ENCODE peak calls at places on chromosomes 13 and 19, in six cellular contexts. S is K562, F is GM12891, R is GM12878, X is H1, N is HepG2. K is an unnamed sample.

GRCh38 chr13:106277483-106278154 is 257.8 kb downstream of the EFNB2 start:
- DNase-seq in S (no peak), F (no peak), R (no peak), X (no peak), N (no peak), K (no peak)

GRCh38 chr13:47679391-47679790 is 321.7 kb downstream of the SUCLA2 start:
- DNase-seq in S (no peak), F (no peak), R (no peak), X (no peak), N (no peak), K (no peak)

GRCh38 chr13:32010137-32010536 is 21.4 kb upstream of the FRY start:
- DNase-seq in S (no peak), F (no peak), R (no peak), X (no peak), N (no peak), K (no peak)

GRCh38 chr13:102401755-102402154 is at the start of gene FGF14:
- DNase-seq in S (no peak), F (no peak), R (no peak), X (no peak), N (no peak), K (no peak)

GRCh38 chr13:78029891-78030290 is 111.3 kb upstream of the EDNRB start:
- DNase-seq in S (no peak), F (no peak), R (no peak), X (no peak), N (no peak), K (no peak)

GRCh38 chr13:50154697-50155096 is 139.5 kb downstream of the KCNRG start:
- DNase-seq in S (no peak), F (no peak), R (no peak), X (no peak), N (no peak), K (no peak)

GRCh38 chr19:2154587-2155075 is 3.3 kb upstream of the AP3D1 start:
- DNase-seq in S (no peak), F (no peak), R (no peak), X (no peak), N (no peak), K (no peak)

GRCh38 chr13:101911752-101912151 is 459.3 kb downstream of the ITGBL1 start:
- DNase-seq in S (no peak), F (no peak), R (no peak), X (no peak), N (no peak), K (no peak)

GRCh38 chr13:91930687-91931086 is 532.3 kb downstream of the GPC5 start:
- DNase-seq in S (no peak), F (no peak), R (no peak), X (no peak), N (no peak), K (no peak)

GRCh38 chr19:38004505-38005223 is 97.7 kb downstream of the SIPA1L3 start:
- DNase-seq in S (peak), F (peak), R (peak), X (no peak), N (peak), K (peak)

GRCh38 chr13:35712907-35713685 is 236.6 kb upstream of the MAB21L1 start:
- DNase-seq in S (no peak), F (no peak), R (no peak), X (no peak), N (no peak), K (no peak)

GRCh38 chr13:39415403-39415802 is 187.6 kb downstream of the LHFPL6 start:
- DNase-seq in S (no peak), F (no peak), R (no peak), X (no peak), N (no peak), K (no peak)

GRCh38 chr13:46683879-46684278 is 113.1 kb downstream of the ESD start:
- DNase-seq in S (no peak), F (no peak), R (no peak), X (no peak), N (no peak), K (no peak)

GRCh38 chr19:12794196-12794921 is 3.1 kb downstream of the JUNB start:
- DNase-seq in S (no peak), F (no peak), R (no peak), X (no peak), N (no peak), K (no peak)

GRCh38 chr13:79455331-79455730 is 25.6 kb upstream of the NDFIP2 start:
- DNase-seq in S (no peak), F (no peak), R (no peak), X (no peak), N (no peak), K (no peak)

GRCh38 chr13:29520671-29521070 is 74.8 kb downstream of the SLC7A1 start:
- DNase-seq in S (no peak), F (no peak), R (no peak), X (no peak), N (no peak), K (no peak)

GRCh38 chr13:25752957-25753540 is 298.8 kb downstream of the SHISA2 start:
- DNase-seq in S (no peak), F (no peak), R (no peak), X (no peak), N (no peak), K (no peak)

GRCh38 chr19:33396701-33397535 is 23.4 kb downstream of the CEBPG start:
- DNase-seq in S (no peak), F (no peak), R (no peak), X (no peak), N (peak), K (no peak)

GRCh38 chr13:24097064-24097463 is 63.5 kb upstream of the SPATA13 start:
- DNase-seq in S (no peak), F (no peak), R (peak), X (no peak), N (peak), K (no peak)

GRCh38 chr13:35163674-35164073 is 221.6 kb downstream of the NBEA start:
- DNase-seq in S (no peak), F (no peak), R (no peak), X (no peak), N (no peak), K (no peak)

GRCh38 chr19:31266731-31267130 is 82.5 kb downstream of the TSHZ3 start:
- DNase-seq in S (no peak), F (no peak), R (no peak), X (no peak), N (no peak), K (no peak)

GRCh38 chr19:29812080-29812880 is 489 bp downstream of the CCNE1 start:
- DNase-seq in S (peak), F (no peak), R (no peak), X (no peak), N (no peak), K (no peak)

GRCh38 chr13:41061914-41062837 is 867 bp downstream of the WBP4 start:
- DNase-seq in S (peak), F (no peak), R (no peak), X (no peak), N (no peak), K (peak)
- TF ChIP-seq POLR2A in S (no peak), F (no peak), R (no peak), X (no peak), N (no peak), K (no peak)

GRCh38 chr13:109204252-109204651 is 574.8 kb downstream of the MYO16 start:
- DNase-seq in S (no peak), F (no peak), R (no peak), X (no peak), N (no peak), K (no peak)
- TF ChIP-seq TAF1 in S (no peak), F (no peak), R (no peak), X (no peak), N (no peak), K (no peak)

GRCh38 chr13:86002921-86003488 is 203.8 kb upstream of the SLITRK6 start:
- DNase-seq in S (no peak), F (no peak), R (no peak), X (no peak), N (no peak), K (no peak)

GRCh38 chr13:86006317-86006716 is 207.1 kb upstream of the SLITRK6 start:
- DNase-seq in S (no peak), F (no peak), R (no peak), X (no peak), N (no peak), K (no peak)

GRCh38 chr13:85995788-85996418 is 196.7 kb upstream of the SLITRK6 start:
- DNase-seq in S (no peak), F (no peak), R (no peak), X (no peak), N (no peak), K (no peak)

GRCh38 chr13:85997587-85997986 is 198.4 kb upstream of the SLITRK6 start:
- DNase-seq in S (no peak), F (no peak), R (no peak), X (no peak), N (no peak), K (no peak)

DNA sequence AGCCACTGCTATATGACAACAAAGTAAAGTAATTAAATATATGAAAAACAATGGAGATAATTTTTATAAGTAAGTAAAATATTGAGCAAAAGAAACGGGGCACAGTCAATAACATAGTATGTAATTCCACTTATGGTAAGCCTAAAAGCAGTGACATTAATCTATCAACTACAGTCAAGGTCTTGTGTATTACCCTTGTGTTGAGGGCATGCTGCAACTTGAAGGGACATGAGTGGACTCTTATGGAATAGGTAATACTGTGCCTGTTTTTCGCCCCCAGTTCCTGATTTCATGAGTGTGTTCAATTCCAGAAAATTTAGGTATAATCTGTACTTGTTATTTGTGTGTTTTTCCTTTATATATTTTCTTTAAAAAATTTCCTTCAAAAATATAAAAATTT is 201.3 kb upstream of the SLITRK6 start:
- DNase-seq in S (no peak), F (no peak), R (no peak), X (no peak), N (no peak), K (no peak)
- TF ChIP-seq POLR2A in S (no peak), F (no peak), R (no peak), X (no peak), N (no peak), K (no peak)

GRCh38 chr19:47544476-47544875 is 28.5 kb downstream of the ZNF541 start:
- DNase-seq in S (no peak), F (no peak), R (no peak), X (no peak), N (no peak), K (no peak)
- TF ChIP-seq TAF1 in S (no peak), F (no peak), R (no peak), X (no peak), N (no peak), K (no peak)

DNA sequence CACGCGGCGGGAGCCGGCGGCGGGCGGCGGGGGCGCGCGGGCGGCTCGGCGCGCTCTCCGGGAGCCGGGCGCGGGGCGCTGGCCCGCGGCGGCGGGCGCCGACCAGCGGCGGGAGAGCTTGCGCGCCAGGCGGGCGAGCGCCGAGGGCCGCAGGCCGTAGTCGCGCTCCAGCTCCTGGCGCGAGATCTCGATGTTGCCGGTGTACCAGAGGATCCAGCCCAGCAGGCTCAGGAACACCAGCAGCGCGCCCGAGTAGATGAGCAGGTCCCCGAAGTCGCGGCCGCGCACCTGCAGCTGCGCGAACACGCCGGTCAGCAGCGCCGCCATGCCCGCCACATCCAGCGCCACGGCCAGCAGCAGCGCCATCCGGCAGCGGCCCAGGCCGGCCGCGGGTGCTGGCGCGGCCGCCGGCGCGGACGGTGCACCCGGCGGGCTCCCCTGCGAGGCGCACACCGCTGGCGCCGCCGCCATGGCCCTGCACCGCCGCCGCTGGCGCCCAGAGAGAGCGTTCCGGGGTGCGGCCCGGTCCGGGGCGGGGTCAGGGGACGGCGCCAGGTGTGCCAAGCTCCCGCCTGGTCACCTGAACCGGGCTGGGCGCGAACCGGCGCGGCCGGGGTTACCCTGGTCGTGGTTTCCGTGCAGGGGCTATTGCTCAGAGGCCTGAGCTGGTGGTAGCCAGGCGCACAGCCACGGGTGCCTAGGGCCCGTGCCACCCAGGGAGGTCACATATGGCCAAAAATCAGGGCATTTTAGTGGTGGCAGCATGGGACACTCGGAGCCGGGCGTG is at the start of gene TMEM238:
- DNase-seq in S (peak), F (peak), R (no peak), X (no peak), N (no peak), K (peak)
- TF ChIP-seq POLR2A in S (no peak), F (no peak), R (peak), X (no peak), N (no peak), K (peak)

DNA sequence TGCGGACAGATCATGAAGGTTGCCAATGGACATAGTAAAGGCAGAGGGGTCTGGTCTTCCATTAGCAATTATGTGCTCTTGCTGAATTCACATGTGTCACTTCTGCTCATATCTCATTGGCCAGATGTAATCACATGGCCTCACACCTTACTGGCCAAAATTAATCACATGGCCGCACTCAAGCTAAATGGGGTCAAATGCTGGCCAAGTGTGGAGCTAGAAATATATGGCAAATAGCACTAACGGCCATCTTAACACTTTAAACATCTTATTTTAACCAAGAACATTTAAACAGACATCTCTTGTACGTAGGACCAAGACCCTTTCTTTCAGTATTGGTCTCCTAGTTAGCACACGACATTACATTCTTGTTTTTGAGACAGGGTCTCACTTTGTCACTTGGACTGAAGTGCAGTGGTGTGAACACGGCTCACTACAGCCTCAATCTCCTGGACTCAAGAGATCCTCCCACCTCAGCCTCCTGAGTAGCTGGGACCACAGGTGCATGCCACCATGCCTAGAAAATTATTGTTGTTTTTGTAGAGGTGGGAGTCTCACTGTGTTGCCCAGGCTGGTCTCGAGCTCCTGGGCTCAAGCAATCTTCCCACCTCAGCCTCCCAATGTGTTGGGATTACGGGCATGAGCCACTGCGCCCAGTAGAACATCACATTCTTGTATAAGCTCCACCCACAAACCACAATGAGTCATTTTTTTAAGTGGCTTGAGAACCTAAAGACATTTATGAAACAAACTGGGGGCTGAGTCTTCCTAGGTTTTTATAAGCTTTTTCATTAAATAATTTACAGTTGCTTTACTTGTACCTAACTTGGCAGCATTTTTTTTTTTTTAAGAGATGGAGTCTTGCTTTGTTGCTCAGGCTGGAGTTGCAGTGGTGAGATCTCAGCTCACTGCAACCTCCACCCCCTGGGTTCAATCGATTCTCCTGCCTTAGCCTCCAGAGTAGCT is 2.9 kb upstream of the PTOV1 start:
- DNase-seq in S (peak), F (no peak), R (no peak), X (no peak), N (no peak), K (no peak)
- TF ChIP-seq TAF1 in S (no peak), F (no peak), R (no peak), X (no peak), N (no peak), K (no peak)

GRCh38 chr19:52956917-52957316 is 5.8 kb downstream of the ZNF816 start:
- DNase-seq in S (no peak), F (no peak), R (no peak), X (no peak), N (no peak), K (no peak)

GRCh38 chr19:52961981-52962380 is 700 bp downstream of the ZNF816 start:
- DNase-seq in S (peak), F (no peak), R (no peak), X (no peak), N (peak), K (no peak)

GRCh38 chr19:52962394-52963228 is at the start of gene ZNF816:
- DNase-seq in S (peak), F (peak), R (peak), X (peak), N (peak), K (peak)

GRCh38 chr19:52959613-52960295 is 2.9 kb downstream of the ZNF816 start:
- DNase-seq in S (no peak), F (no peak), R (no peak), X (no peak), N (no peak), K (no peak)

GRCh38 chr19:52957591-52957990 is 5.1 kb downstream of the ZNF816 start:
- DNase-seq in S (no peak), F (no peak), R (no peak), X (no peak), N (no peak), K (no peak)
- TF ChIP-seq POLR2A in S (no peak), F (no peak), R (no peak), X (no peak), N (no peak), K (no peak)